ENCODE peak calls at places on chromosome X, in nine cellular contexts. K, Y, V, D, L, W, T, B and Q are unnamed samples.

GRCh38 chrX:72358313-72358712 is 52.6 kb upstream of the CITED1 start:
- DNase-seq in K (peak), Y (no peak), V (no peak), D (peak), L (no peak), W (no peak), T (no peak), B (no peak), Q (no peak)

GRCh38 chrX:153456161-153456560 is 10.3 kb upstream of the TREX2 start:
- DNase-seq in K (no peak), Y (no peak), V (no peak), D (no peak), L (no peak), W (no peak), T (no peak), B (no peak), Q (no peak)

GRCh38 chrX:134186362-134187121 is 50.4 kb upstream of the CCDC160 start:
- DNase-seq in K (no peak), Y (no peak), V (no peak), D (peak), L (peak), W (no peak), T (peak), B (no peak), Q (no peak)

GRCh38 chrX:110491846-110492620 is 133.4 kb downstream of the RTL9 start:
- DNase-seq in K (no peak), Y (no peak), V (no peak), D (no peak), L (no peak), W (no peak), T (no peak), B (no peak), Q (no peak)

GRCh38 chrX:115892787-115893671 is 277.5 kb upstream of the AGTR2 start:
- DNase-seq in K (peak), Y (no peak), V (peak), D (peak), L (peak), W (peak), T (peak), B (peak), Q (no peak)

GRCh38 chrX:27987862-27988646 is 6.8 kb upstream of the DCAF8L1 start:
- DNase-seq in K (no peak), Y (peak), V (no peak), D (no peak), L (peak), W (no peak), T (no peak), B (no peak), Q (no peak)

GRCh38 chrX:43753637-43754036 is 97.5 kb downstream of the MAOA start:
- DNase-seq in K (peak), Y (no peak), V (no peak), D (no peak), L (no peak), W (no peak), T (no peak), B (no peak), Q (no peak)

GRCh38 chrX:80432863-80433262 is 12.6 kb downstream of the TENT5D start:
- DNase-seq in K (peak), Y (peak), V (no peak), D (no peak), L (no peak), W (no peak), T (no peak), B (no peak), Q (no peak)

GRCh38 chrX:123905334-123905733 is 45.5 kb downstream of the XIAP start:
- DNase-seq in K (no peak), Y (no peak), V (no peak), D (no peak), L (no peak), W (no peak), T (no peak), B (no peak), Q (no peak)

GRCh38 chrX:15335135-15336022 is at the start of gene PIGA:
- DNase-seq in K (peak), Y (peak), V (peak), D (peak), L (peak), W (peak), T (peak), B (peak), Q (peak)

GRCh38 chrX:115582871-115583729 is 22.1 kb downstream of the PLS3 start:
- DNase-seq in K (peak), Y (peak), V (peak), D (peak), L (no peak), W (no peak), T (no peak), B (no peak), Q (no peak)

GRCh38 chrX:153537526-153538295 is 20.3 kb downstream of the ATP2B3 start:
- DNase-seq in K (no peak), Y (no peak), V (no peak), D (no peak), L (no peak), W (peak), T (no peak), B (no peak), Q (no peak)

GRCh38 chrX:45126158-45126557 is 74.5 kb downstream of the DIPK2B start:
- DNase-seq in K (no peak), Y (no peak), V (no peak), D (no peak), L (no peak), W (no peak), T (no peak), B (no peak), Q (no peak)

GRCh38 chrX:27132851-27133250 is 330.3 kb downstream of the PPP4R3C start:
- DNase-seq in K (no peak), Y (no peak), V (no peak), D (no peak), L (no peak), W (no peak), T (no peak), B (no peak), Q (no peak)

GRCh38 chrX:95754411-95754810 is 930.2 kb upstream of the DIAPH2 start:
- DNase-seq in K (no peak), Y (no peak), V (no peak), D (no peak), L (no peak), W (no peak), T (no peak), B (no peak), Q (no peak)

GRCh38 chrX:41238543-41238942 is 95.4 kb upstream of the DDX3X start:
- DNase-seq in K (peak), Y (no peak), V (no peak), D (peak), L (no peak), W (no peak), T (no peak), B (no peak), Q (no peak)

GRCh38 chrX:137353404-137353803 is 212.5 kb upstream of the ZIC3 start:
- DNase-seq in K (no peak), Y (no peak), V (no peak), D (no peak), L (no peak), W (no peak), T (no peak), B (no peak), Q (no peak)

GRCh38 chrX:151974336-151975227 is at the start of gene GABRE:
- DNase-seq in K (peak), Y (peak), V (peak), D (no peak), L (peak), W (peak), T (peak), B (no peak), Q (no peak)

GRCh38 chrX:11509786-11510185 is 155.9 kb downstream of the ARHGAP6 start:
- DNase-seq in K (no peak), Y (peak), V (no peak), D (peak), L (no peak), W (no peak), T (no peak), B (no peak), Q (no peak)

GRCh38 chrX:37677243-37677642 is 8.3 kb upstream of the XK start:
- DNase-seq in K (no peak), Y (no peak), V (no peak), D (peak), L (no peak), W (no peak), T (no peak), B (no peak), Q (no peak)

GRCh38 chrX:135530097-135530496 is 9.6 kb downstream of the INTS6L start:
- DNase-seq in K (no peak), Y (no peak), V (no peak), D (no peak), L (no peak), W (no peak), T (no peak), B (no peak), Q (no peak)

GRCh38 chrX:78514852-78515251 is 144.3 kb downstream of the RTL3 start:
- DNase-seq in K (no peak), Y (peak), V (peak), D (peak), L (peak), W (no peak), T (peak), B (no peak), Q (no peak)

GRCh38 chrX:41875142-41875541 is 48.2 kb downstream of the CASK start:
- DNase-seq in K (peak), Y (no peak), V (no peak), D (no peak), L (no peak), W (no peak), T (no peak), B (no peak), Q (no peak)

GRCh38 chrX:124023838-124024238 is 62.3 kb downstream of the STAG2 start:
- DNase-seq in K (peak), Y (no peak), V (no peak), D (no peak), L (no peak), W (no peak), T (no peak), B (no peak), Q (no peak)

DNA sequence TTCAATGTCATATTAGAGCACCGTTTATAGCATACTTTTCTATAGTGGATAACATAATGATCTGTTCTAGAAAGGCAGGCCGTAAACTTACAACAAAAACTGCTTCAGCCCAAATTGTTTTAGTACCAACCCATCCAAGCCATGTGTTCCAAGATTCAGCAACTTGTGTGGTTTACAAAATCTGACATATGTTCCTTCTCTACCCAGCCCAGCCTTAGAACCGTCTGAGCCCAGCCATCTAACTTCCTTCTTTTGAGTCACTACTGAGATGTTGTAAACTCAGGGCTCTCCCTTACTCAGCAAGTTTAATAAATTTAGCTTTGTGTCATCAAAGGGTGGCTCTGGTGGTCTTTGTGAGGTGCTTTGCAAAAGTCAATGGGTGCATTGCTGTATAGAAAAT is 32.4 kb upstream of the REPS2 start:
- DNase-seq in K (peak), Y (no peak), V (no peak), D (no peak), L (no peak), W (no peak), T (no peak), B (no peak), Q (no peak)
- TF ChIP-seq EZH2phosphoT487 in K (no peak), Y (no peak), V (no peak), D (no peak), L (no peak), W (no peak), T (no peak), B (no peak), Q (no peak)

GRCh38 chrX:39755152-39756032 is 342.4 kb downstream of the BCOR start:
- DNase-seq in K (peak), Y (peak), V (no peak), D (peak), L (peak), W (peak), T (no peak), B (peak), Q (peak)
- TF ChIP-seq EZH2phosphoT487 in K (no peak), Y (no peak), V (no peak), D (peak), L (no peak), W (no peak), T (no peak), B (no peak), Q (no peak)

GRCh38 chrX:69024931-69025330 is 140.3 kb downstream of the PJA1 start:
- DNase-seq in K (peak), Y (peak), V (peak), D (peak), L (peak), W (peak), T (no peak), B (no peak), Q (no peak)
- TF ChIP-seq EZH2phosphoT487 in K (no peak), Y (no peak), V (no peak), D (no peak), L (no peak), W (no peak), T (no peak), B (no peak), Q (no peak)

GRCh38 chrX:106038625-106039024 is at the start of gene SERPINA7:
- DNase-seq in K (no peak), Y (no peak), V (no peak), D (no peak), L (no peak), W (no peak), T (no peak), B (no peak), Q (no peak)

GRCh38 chrX:106037835-106038473 is 573 bp downstream of the SERPINA7 start:
- DNase-seq in K (no peak), Y (no peak), V (no peak), D (no peak), L (no peak), W (no peak), T (no peak), B (no peak), Q (no peak)

GRCh38 chrX:106036716-106037115 is 1.8 kb downstream of the SERPINA7 start:
- DNase-seq in K (no peak), Y (no peak), V (no peak), D (no peak), L (no peak), W (no peak), T (no peak), B (no peak), Q (no peak)

GRCh38 chrX:106042296-106042695 is 3.8 kb upstream of the SERPINA7 start:
- DNase-seq in K (no peak), Y (no peak), V (no peak), D (peak), L (no peak), W (no peak), T (no peak), B (no peak), Q (no peak)

GRCh38 chrX:106039920-106040319 is 1.4 kb upstream of the SERPINA7 start:
- DNase-seq in K (no peak), Y (peak), V (peak), D (peak), L (peak), W (no peak), T (peak), B (peak), Q (no peak)
- TF ChIP-seq EZH2phosphoT487 in K (no peak), Y (no peak), V (no peak), D (no peak), L (no peak), W (no peak), T (no peak), B (no peak), Q (no peak)

DNA sequence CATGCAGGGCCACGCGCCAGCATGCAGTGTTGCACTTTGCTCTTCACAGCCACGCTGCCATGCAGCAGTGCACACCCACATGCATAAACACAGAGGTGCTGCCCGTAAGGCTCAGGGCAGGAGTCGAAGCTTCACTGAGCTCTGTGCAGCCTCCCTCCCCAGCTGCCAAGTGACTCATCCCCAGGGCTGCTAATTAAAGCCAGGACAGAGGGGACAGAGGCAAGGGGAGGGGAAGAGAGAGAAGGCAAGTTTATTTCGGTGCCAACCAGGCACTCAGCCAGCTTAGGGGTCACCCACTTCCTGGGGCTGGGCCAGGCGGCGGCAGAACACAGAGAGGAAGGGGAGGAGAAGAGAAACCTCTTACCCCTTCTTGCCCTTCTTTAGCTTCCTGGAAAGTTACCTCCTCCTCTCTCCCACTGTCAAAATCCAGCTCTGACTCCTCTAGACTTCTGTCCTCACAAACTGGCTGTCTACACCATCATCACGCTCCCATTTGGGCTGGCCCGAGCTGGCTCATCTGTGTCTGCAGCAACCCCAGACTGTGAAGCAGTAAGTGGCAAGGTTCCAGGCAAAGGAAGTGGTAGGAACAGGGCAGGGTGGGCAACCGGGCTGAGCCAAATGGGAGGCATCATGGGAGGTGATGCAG is 6.2 kb upstream of the IQSEC2 start:
- DNase-seq in K (peak), Y (peak), V (no peak), D (peak), L (no peak), W (peak), T (no peak), B (peak), Q (peak)
- TF ChIP-seq EZH2phosphoT487 in K (no peak), Y (no peak), V (no peak), D (no peak), L (no peak), W (no peak), T (no peak), B (no peak), Q (no peak)

DNA sequence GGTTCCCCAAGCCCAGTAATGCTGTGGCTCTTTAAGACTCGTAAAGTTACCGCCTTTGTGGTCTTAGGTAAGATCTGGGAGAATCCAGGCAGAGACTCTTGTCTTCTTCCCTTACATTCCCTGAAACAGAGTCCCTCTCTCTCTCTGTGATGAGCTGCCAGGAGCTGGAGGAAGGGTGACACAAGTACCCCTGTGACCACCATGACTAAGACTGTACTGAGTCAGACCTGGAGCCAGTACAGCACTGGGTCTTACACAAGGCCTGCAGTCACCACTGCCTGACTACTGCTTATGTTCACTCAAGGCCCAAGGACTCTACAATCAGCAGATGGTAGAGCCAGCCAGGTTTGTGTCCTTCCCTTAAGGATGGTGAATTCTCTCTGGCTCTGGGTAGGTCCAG is 62.3 kb downstream of the FMR1NB start:
- DNase-seq in K (peak), Y (no peak), V (no peak), D (peak), L (no peak), W (no peak), T (no peak), B (no peak), Q (no peak)
- TF ChIP-seq EZH2phosphoT487 in K (no peak), Y (no peak), V (no peak), D (no peak), L (no peak), W (no peak), T (no peak), B (no peak), Q (no peak)

GRCh38 chrX:24838624-24839023 is 144.9 kb downstream of the POLA1 start:
- DNase-seq in K (peak), Y (peak), V (peak), D (peak), L (peak), W (peak), T (peak), B (no peak), Q (peak)
- TF ChIP-seq EZH2phosphoT487 in K (no peak), Y (no peak), V (no peak), D (no peak), L (no peak), W (no peak), T (no peak), B (no peak), Q (no peak)

DNA sequence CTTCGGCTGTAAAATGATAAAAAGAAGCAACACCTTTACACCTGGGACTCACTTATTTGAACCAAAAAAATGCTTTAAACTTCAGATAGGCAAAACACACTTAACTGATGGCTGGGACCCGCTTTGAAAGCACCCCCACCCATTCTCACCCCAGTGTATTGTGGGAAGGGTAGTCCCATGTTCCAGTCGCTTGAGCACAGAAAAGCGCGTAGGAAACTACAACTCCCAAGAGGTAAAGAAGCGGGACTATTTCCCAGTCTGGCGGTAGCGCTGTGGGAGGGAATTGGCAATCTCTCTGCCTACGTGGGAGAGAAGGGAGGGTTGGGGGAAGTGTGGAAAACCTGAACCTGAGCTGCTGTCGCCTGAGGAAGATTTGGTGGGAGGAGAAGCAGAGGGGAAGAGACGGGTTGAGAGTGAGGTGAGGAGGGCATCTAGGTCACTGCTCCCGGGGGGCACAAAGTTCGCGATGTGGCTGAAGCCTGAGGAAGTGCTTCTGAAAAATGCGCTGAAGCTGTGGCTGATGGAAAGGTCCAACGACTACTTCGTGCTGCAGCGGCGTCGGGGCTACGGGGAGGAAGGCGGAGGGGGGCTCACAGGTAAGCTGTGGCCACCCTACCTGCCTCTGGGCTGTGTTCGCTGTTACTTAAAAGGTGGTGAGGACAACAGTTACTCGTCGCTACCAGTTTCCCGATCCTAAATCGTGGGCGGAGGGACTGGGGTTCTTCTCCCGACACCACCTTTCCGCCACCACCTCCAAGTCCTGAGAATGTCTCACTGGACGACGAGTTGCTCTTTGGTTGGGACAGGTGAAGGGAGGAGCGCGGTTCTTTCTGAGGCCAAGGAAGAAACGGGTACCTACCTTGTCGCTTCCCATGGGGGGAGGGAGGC is at the start of gene TBC1D8B:
- DNase-seq in K (peak), Y (peak), V (peak), D (peak), L (peak), W (peak), T (peak), B (peak), Q (peak)
- TF ChIP-seq EZH2phosphoT487 in K (no peak), Y (no peak), V (no peak), D (no peak), L (peak), W (no peak), T (no peak), B (no peak), Q (no peak)

DNA sequence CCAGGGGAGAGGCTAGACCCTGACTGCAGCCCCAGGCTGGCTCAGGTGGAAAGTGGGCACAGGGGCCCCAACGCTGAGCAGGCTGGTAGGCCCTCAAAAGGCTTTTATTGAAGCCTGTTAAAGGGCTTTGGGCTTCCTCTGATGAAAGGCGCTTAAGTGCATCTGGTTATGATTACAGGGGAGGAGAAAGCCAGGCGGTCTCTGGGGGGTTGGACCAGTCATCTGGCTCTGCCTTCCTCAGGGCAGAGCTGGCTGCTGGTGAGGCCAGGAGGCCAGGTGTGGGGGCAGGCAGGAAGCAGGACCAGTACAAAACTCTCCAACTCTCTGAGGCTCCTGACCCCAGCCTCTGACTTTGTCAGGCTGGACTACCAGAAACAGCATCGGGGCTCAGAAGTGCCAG is 68.8 kb upstream of the BCOR start:
- DNase-seq in K (peak), Y (peak), V (peak), D (no peak), L (no peak), W (peak), T (no peak), B (no peak), Q (peak)
- TF ChIP-seq EZH2phosphoT487 in K (no peak), Y (no peak), V (no peak), D (no peak), L (no peak), W (no peak), T (no peak), B (no peak), Q (no peak)